ENCODE peak calls at places on chromosomes 12 and 14, in four cellular contexts. One of them, this sample, is unnamed.
A peak's percentile ranks its signal among the peaks of the same experiment; 100 is the strongest.

GRCh38 chr12:39186744-39187143 is 256.2 kb downstream of the KIF21A start:
- DNase-seq in activated gamma-delta T cell treated with Interleukin-2 at 50 U/mL for 16 hours: no peak
- DNase-seq in stimulated activated CD8-positive, alpha-beta memory T cell treated with anti-CD3 and anti-CD28 coated beads, Interleukin-2, amount 100 ng/mL, for 1 hour: no peak
- DNase-seq in NCI-H460: no peak
- DNase-seq in this sample: no peak

GRCh38 chr12:13536219-13536910 is 339.8 kb downstream of the EMP1 start:
- DNase-seq in NCI-H460: no peak
- DNase-seq in stimulated activated CD8-positive, alpha-beta memory T cell treated with anti-CD3 and anti-CD28 coated beads, Interleukin-2, amount 100 ng/mL, for 1 hour: no peak
- DNase-seq in activated gamma-delta T cell treated with Interleukin-2 at 50 U/mL for 16 hours: no peak
- DNase-seq in this sample: no peak

GRCh38 chr14:50647753-50648152 is 20.4 kb downstream of the SAV1 start:
- DNase-seq in stimulated activated CD8-positive, alpha-beta memory T cell treated with anti-CD3 and anti-CD28 coated beads, Interleukin-2, amount 100 ng/mL, for 1 hour: no peak
- DNase-seq in NCI-H460: no peak
- DNase-seq in activated gamma-delta T cell treated with Interleukin-2 at 50 U/mL for 16 hours: no peak
- DNase-seq in this sample: no peak

GRCh38 chr12:48183876-48184548 is 568 bp downstream of the CCDC184 start:
- DNase-seq in NCI-H460: no peak
- DNase-seq in stimulated activated CD8-positive, alpha-beta memory T cell treated with anti-CD3 and anti-CD28 coated beads, Interleukin-2, amount 100 ng/mL, for 1 hour: no peak
- DNase-seq in activated gamma-delta T cell treated with Interleukin-2 at 50 U/mL for 16 hours: no peak
- DNase-seq in this sample: no peak

GRCh38 chr12:46490635-46491034 is 118.1 kb upstream of the SLC38A2 start:
- DNase-seq in stimulated activated CD8-positive, alpha-beta memory T cell treated with anti-CD3 and anti-CD28 coated beads, Interleukin-2, amount 100 ng/mL, for 1 hour: no peak
- DNase-seq in NCI-H460: no peak
- DNase-seq in activated gamma-delta T cell treated with Interleukin-2 at 50 U/mL for 16 hours: no peak
- DNase-seq in this sample: no peak

GRCh38 chr14:34021096-34021495 is 70.2 kb upstream of the EGLN3 start:
- DNase-seq in stimulated activated CD8-positive, alpha-beta memory T cell treated with anti-CD3 and anti-CD28 coated beads, Interleukin-2, amount 100 ng/mL, for 1 hour: no peak
- DNase-seq in activated gamma-delta T cell treated with Interleukin-2 at 50 U/mL for 16 hours: no peak
- DNase-seq in NCI-H460: no peak
- DNase-seq in this sample: no peak

GRCh38 chr14:100591453-100592371 is 4.5 kb upstream of the BEGAIN start:
- DNase-seq in stimulated activated CD8-positive, alpha-beta memory T cell treated with anti-CD3 and anti-CD28 coated beads, Interleukin-2, amount 100 ng/mL, for 1 hour: no peak
- DNase-seq in NCI-H460: no peak
- DNase-seq in activated gamma-delta T cell treated with Interleukin-2 at 50 U/mL for 16 hours: no peak
- DNase-seq in this sample: no peak

GRCh38 chr12:124740691-124741137 is 123.0 kb downstream of the SCARB1 start:
- DNase-seq in NCI-H460: no peak
- DNase-seq in activated gamma-delta T cell treated with Interleukin-2 at 50 U/mL for 16 hours: no peak
- DNase-seq in stimulated activated CD8-positive, alpha-beta memory T cell treated with anti-CD3 and anti-CD28 coated beads, Interleukin-2, amount 100 ng/mL, for 1 hour: no peak
- DNase-seq in this sample: no peak

GRCh38 chr12:49827351-49828099 is 688 bp downstream of the NCKAP5L start:
- DNase-seq in NCI-H460: peak; percentile 18
- DNase-seq in activated gamma-delta T cell treated with Interleukin-2 at 50 U/mL for 16 hours: peak; percentile 40
- DNase-seq in stimulated activated CD8-positive, alpha-beta memory T cell treated with anti-CD3 and anti-CD28 coated beads, Interleukin-2, amount 100 ng/mL, for 1 hour: no peak
- DNase-seq in this sample: no peak

GRCh38 chr12:55194382-55194781 is 26.4 kb upstream of the OR10A7 start:
- DNase-seq in activated gamma-delta T cell treated with Interleukin-2 at 50 U/mL for 16 hours: no peak
- DNase-seq in NCI-H460: no peak
- DNase-seq in stimulated activated CD8-positive, alpha-beta memory T cell treated with anti-CD3 and anti-CD28 coated beads, Interleukin-2, amount 100 ng/mL, for 1 hour: no peak
- DNase-seq in this sample: no peak

GRCh38 chr12:53868516-53868986 is 70.1 kb upstream of the HOXC13 start:
- DNase-seq in NCI-H460: no peak
- DNase-seq in stimulated activated CD8-positive, alpha-beta memory T cell treated with anti-CD3 and anti-CD28 coated beads, Interleukin-2, amount 100 ng/mL, for 1 hour: no peak
- DNase-seq in activated gamma-delta T cell treated with Interleukin-2 at 50 U/mL for 16 hours: no peak
- DNase-seq in this sample: no peak

GRCh38 chr12:65879878-65880277 is 55.6 kb downstream of the HMGA2 start:
- DNase-seq in stimulated activated CD8-positive, alpha-beta memory T cell treated with anti-CD3 and anti-CD28 coated beads, Interleukin-2, amount 100 ng/mL, for 1 hour: no peak
- DNase-seq in activated gamma-delta T cell treated with Interleukin-2 at 50 U/mL for 16 hours: no peak
- DNase-seq in NCI-H460: peak; percentile 8
- DNase-seq in this sample: peak; percentile 89

GRCh38 chr12:54680374-54680773 is 32.2 kb upstream of the DCD start:
- DNase-seq in NCI-H460: peak; percentile 24
- DNase-seq in activated gamma-delta T cell treated with Interleukin-2 at 50 U/mL for 16 hours: no peak
- DNase-seq in stimulated activated CD8-positive, alpha-beta memory T cell treated with anti-CD3 and anti-CD28 coated beads, Interleukin-2, amount 100 ng/mL, for 1 hour: no peak
- DNase-seq in this sample: no peak

GRCh38 chr12:40192704-40193255 is 32.0 kb upstream of the LRRK2 start:
- DNase-seq in NCI-H460: no peak
- DNase-seq in stimulated activated CD8-positive, alpha-beta memory T cell treated with anti-CD3 and anti-CD28 coated beads, Interleukin-2, amount 100 ng/mL, for 1 hour: no peak
- DNase-seq in activated gamma-delta T cell treated with Interleukin-2 at 50 U/mL for 16 hours: no peak
- DNase-seq in this sample: no peak

This sample was measured in AG04449.